ENCODE peak calls at places on chromosome 18, in seven cellular contexts. D is GM10248, T is uterus, B is fibroblast of the aortic adventitia, M is endothelial cell of umbilical vein, P is HFF-Myc, W is OCI-LY7. K is an unnamed sample.

GRCh38 chr18:11808001-11808855 is 43.0 kb upstream of the CHMP1B start:
- DNase-seq in D (no peak), T (no peak), B (peak), M (no peak), P (no peak), W (no peak), K (no peak)

GRCh38 chr18:55637204-55637603 is 49.2 kb upstream of the TCF4 start:
- DNase-seq in D (no peak), T (no peak), B (no peak), M (no peak), P (no peak), W (no peak), K (no peak)

GRCh38 chr18:56748698-56749268 is 97.6 kb downstream of the WDR7 start:
- DNase-seq in D (peak), T (no peak), B (peak), M (peak), P (peak), W (peak), K (no peak)

GRCh38 chr18:61854578-61854977 is 38.2 kb downstream of the RNF152 start:
- DNase-seq in D (no peak), T (no peak), B (peak), M (peak), P (no peak), W (no peak), K (no peak)

GRCh38 chr18:74532511-74533025 is 1.7 kb upstream of the CNDP1 start:
- DNase-seq in D (no peak), T (no peak), B (no peak), M (no peak), P (no peak), W (no peak), K (no peak)

GRCh38 chr18:41073372-41073954 is 881.6 kb upstream of the PIK3C3 start:
- DNase-seq in D (no peak), T (no peak), B (peak), M (peak), P (peak), W (no peak), K (no peak)

GRCh38 chr18:58223717-58224424 is 179.8 kb downstream of the NEDD4L start:
- DNase-seq in D (no peak), T (peak), B (peak), M (peak), P (peak), W (no peak), K (no peak)

GRCh38 chr18:36786686-36787085 is 42.1 kb downstream of the TPGS2 start:
- DNase-seq in D (no peak), T (peak), B (peak), M (peak), P (peak), W (no peak), K (no peak)

GRCh38 chr18:49656098-49656591 is 94.3 kb downstream of the LIPG start:
- DNase-seq in D (no peak), T (no peak), B (no peak), M (no peak), P (peak), W (no peak), K (no peak)

GRCh38 chr18:48974304-48975220 is 23.8 kb upstream of the SMAD7 start:
- DNase-seq in D (no peak), T (no peak), B (no peak), M (no peak), P (no peak), W (no peak), K (peak)

GRCh38 chr18:22839488-22839930 is 93.6 kb upstream of the RBBP8 start:
- DNase-seq in D (no peak), T (no peak), B (no peak), M (no peak), P (no peak), W (no peak), K (no peak)

GRCh38 chr18:63312731-63313408 is 6.7 kb downstream of the BCL2 start:
- DNase-seq in D (no peak), T (no peak), B (no peak), M (no peak), P (no peak), W (no peak), K (no peak)

GRCh38 chr18:902179-902718 is 2.4 kb upstream of the ADCYAP1 start:
- DNase-seq in D (no peak), T (no peak), B (peak), M (peak), P (no peak), W (no peak), K (no peak)

GRCh38 chr18:63317556-63317946 is 2.0 kb downstream of the BCL2 start:
- DNase-seq in D (no peak), T (no peak), B (no peak), M (no peak), P (no peak), W (no peak), K (no peak)

GRCh38 chr18:56997200-56997599 is 149.7 kb upstream of the BOD1L2 start:
- DNase-seq in D (no peak), T (no peak), B (no peak), M (no peak), P (no peak), W (no peak), K (no peak)

GRCh38 chr18:67456691-67457090 is 59.8 kb downstream of the DSEL start:
- DNase-seq in D (no peak), T (no peak), B (peak), M (no peak), P (no peak), W (no peak), K (no peak)

GRCh38 chr18:49368876-49369440 is 91.5 kb downstream of the DYM start:
- DNase-seq in D (no peak), T (no peak), B (peak), M (no peak), P (no peak), W (no peak), K (no peak)

GRCh38 chr18:22637787-22638186 is 220.1 kb upstream of the CTAGE1 start:
- DNase-seq in D (no peak), T (no peak), B (peak), M (no peak), P (peak), W (no peak), K (no peak)

GRCh38 chr18:35024965-35025364 is 16.2 kb upstream of the MAPRE2 start:
- DNase-seq in D (no peak), T (peak), B (peak), M (peak), P (no peak), W (no peak), K (no peak)

GRCh38 chr18:55086931-55087330 is 127.7 kb upstream of the CCDC68 start:
- DNase-seq in D (no peak), T (no peak), B (no peak), M (no peak), P (no peak), W (no peak), K (no peak)

GRCh38 chr18:63697261-63697660 is 5.5 kb upstream of the SERPINB11 start:
- DNase-seq in D (no peak), T (no peak), B (no peak), M (no peak), P (no peak), W (no peak), K (no peak)

GRCh38 chr18:11906926-11907874 is 917 bp downstream of the MPPE1 start:
- DNase-seq in D (no peak), T (no peak), B (no peak), M (no peak), P (no peak), W (no peak), K (no peak)

GRCh38 chr18:42030586-42031182 is 75.7 kb downstream of the PIK3C3 start:
- DNase-seq in D (no peak), T (no peak), B (no peak), M (peak), P (peak), W (peak), K (peak)

GRCh38 chr18:22273101-22274039 is 104.0 kb downstream of the GATA6 start:
- DNase-seq in D (peak), T (no peak), B (no peak), M (no peak), P (no peak), W (no peak), K (no peak)

GRCh38 chr18:59957957-59958356 is 58.2 kb downstream of the PMAIP1 start:
- DNase-seq in D (no peak), T (peak), B (peak), M (peak), P (peak), W (peak), K (peak)

GRCh38 chr18:76805221-76805620 is 17.1 kb upstream of the ZNF236 start:
- DNase-seq in D (no peak), T (no peak), B (peak), M (peak), P (no peak), W (no peak), K (no peak)

GRCh38 chr18:6874316-6874715 is 144.8 kb downstream of the ARHGAP28 start:
- DNase-seq in D (no peak), T (no peak), B (peak), M (peak), P (no peak), W (no peak), K (no peak)

GRCh38 chr18:35936951-35937350 is 35.5 kb upstream of the RMP24 start:
- DNase-seq in D (no peak), T (no peak), B (peak), M (no peak), P (no peak), W (no peak), K (no peak)

GRCh38 chr18:50096766-50097435 is 98.0 kb downstream of the MYO5B start:
- DNase-seq in D (no peak), T (no peak), B (no peak), M (no peak), P (no peak), W (no peak), K (no peak)

GRCh38 chr18:32612651-32613050 is 142.0 kb upstream of the GAREM1 start:
- DNase-seq in D (no peak), T (no peak), B (no peak), M (no peak), P (no peak), W (no peak), K (no peak)

GRCh38 chr18:59459352-59460059 is 100.4 kb upstream of the LMAN1 start:
- DNase-seq in D (peak), T (no peak), B (peak), M (peak), P (no peak), W (peak), K (no peak)

GRCh38 chr18:55338955-55339662 is 248.9 kb downstream of the TCF4 start:
- DNase-seq in D (no peak), T (no peak), B (peak), M (peak), P (no peak), W (no peak), K (no peak)

GRCh38 chr18:33560686-33561370 is 17.2 kb upstream of the ASXL3 start:
- DNase-seq in D (no peak), T (no peak), B (peak), M (no peak), P (peak), W (no peak), K (peak)

GRCh38 chr18:74899554-74899953 is 301.9 kb downstream of the ZNF407 start:
- DNase-seq in D (no peak), T (peak), B (peak), M (no peak), P (no peak), W (no peak), K (no peak)

GRCh38 chr18:24016643-24017042 is 2.1 kb downstream of the TTC39C start:
- DNase-seq in D (no peak), T (no peak), B (peak), M (peak), P (no peak), W (no peak), K (no peak)
- TF ChIP-seq CTCF in D (no peak), T (no peak), B (peak), M (peak), P (no peak), W (peak), K (peak)

DNA sequence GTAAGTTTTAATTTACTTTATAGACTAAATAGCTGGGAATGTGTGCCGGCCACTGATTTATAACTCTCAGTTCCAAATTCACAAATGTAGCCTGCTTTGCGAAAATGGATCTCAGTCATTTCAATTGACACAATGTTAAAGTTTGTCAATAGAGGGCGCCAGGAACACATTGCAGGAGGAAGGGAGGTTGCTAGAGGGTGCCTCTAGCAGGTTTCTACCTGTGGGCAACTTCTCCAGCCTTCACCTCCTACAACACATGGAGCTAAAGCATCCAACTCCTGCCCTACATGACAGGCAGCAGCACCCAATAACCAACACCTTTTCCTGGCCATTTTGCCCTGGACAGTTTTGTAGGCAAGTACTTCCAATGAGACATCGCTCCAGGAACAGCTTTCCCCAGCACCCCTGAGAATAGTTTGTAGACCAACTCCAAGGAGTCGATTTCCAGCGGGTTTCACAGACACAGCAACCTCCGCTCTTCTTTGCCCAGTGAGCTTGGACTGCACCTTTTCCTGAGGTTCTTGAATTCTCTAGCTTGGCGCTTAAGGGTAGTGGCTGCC is 784.8 kb upstream of the CDH2 start:
- DNase-seq in D (no peak), T (no peak), B (peak), M (peak), P (peak), W (peak), K (peak)
- TF ChIP-seq CTCF in D (peak), T (no peak), B (peak), M (peak), P (peak), W (peak), K (no peak)

DNA sequence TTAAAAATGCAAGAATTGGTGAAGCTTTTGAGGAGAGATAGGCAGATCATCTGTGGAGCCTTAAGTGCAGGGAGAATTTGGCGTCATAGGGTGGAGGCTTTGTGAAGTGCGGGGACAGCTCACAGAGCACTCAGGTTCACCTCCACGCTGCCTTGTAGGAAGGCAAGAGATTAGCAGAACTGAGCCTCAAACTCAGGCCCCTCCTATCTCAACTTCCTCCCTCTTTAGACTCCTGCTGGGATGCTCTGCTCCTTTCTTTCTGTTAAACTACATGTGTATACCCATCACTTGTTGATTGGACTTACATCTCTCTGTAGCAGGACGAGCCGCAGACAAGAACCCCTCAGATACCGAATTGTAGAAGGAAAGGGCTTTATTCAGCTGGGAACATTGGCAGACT is 422.2 kb downstream of the SETBP1 start:
- DNase-seq in D (no peak), T (no peak), B (no peak), M (no peak), P (no peak), W (peak), K (no peak)
- TF ChIP-seq CTCF in D (no peak), T (no peak), B (no peak), M (no peak), P (no peak), W (no peak), K (no peak)

DNA sequence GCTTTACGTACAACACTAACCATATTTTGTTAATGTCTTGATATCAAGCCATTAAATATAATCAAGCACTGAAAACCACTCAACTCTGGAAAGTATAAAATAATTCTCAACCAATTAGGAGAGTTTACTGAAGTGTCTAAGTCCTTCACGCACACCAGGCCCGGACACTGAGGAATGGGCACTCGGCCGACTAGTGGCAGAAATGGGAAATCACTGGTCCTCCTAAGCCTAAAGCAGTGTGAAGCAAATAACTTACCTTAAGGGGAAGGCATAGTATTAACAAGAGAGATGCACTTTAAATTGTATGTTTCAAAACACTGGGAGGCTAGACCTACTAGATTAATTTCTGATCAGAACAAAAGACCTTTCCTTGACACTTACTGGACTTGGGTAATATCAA is 45.7 kb downstream of the FAM210A start:
- DNase-seq in D (peak), T (no peak), B (no peak), M (no peak), P (no peak), W (no peak), K (peak)
- TF ChIP-seq CTCF in D (no peak), T (peak), B (peak), M (peak), P (peak), W (peak), K (peak)

GRCh38 chr18:52408800-52409302 is 68.9 kb downstream of the DCC start:
- DNase-seq in D (no peak), T (no peak), B (no peak), M (no peak), P (no peak), W (no peak), K (no peak)
- TF ChIP-seq CTCF in D (no peak), T (no peak), B (no peak), M (no peak), P (no peak), W (no peak), K (no peak)

DNA sequence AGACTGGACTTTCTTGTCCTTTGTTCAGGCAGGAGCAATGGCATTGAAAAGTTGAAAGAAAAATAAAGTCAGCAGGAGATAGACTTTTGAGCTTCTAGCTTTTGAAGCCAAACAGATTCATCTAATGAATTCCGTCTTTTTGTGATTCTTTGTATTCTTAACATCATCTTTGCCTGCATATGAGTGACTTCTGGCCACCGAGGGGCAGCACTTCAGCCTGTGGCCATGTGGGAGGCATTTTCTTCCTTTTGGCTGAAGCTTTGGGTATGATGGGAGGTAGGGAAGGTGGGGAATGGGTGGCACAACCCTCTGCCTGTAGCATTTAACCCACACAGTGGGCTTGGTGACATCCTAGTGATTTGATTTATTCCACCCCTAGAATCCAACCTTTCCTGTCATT is 220.6 kb downstream of the SETBP1 start:
- DNase-seq in D (no peak), T (no peak), B (no peak), M (no peak), P (no peak), W (no peak), K (peak)
- TF ChIP-seq CTCF in D (peak), T (no peak), B (peak), M (no peak), P (peak), W (peak), K (peak)

DNA sequence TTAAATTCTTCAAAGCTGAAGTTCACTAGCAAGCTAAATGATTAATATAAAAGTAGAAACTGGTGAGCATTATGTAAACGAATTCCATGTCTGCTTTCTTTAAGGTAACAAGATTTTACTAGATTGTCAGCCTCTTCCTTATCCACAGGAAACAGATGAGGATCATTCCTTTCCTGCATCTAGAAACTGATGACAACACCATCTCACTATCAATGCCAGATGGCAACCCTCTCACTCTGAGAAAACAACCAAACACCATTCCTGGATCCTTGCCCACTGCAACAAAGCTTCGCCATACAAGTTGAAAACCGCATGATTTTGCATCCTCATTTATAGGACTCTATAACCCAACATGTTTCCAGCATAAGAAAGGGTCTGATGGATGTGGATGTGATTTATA is 122.9 kb downstream of the ZNF521 start:
- DNase-seq in D (no peak), T (peak), B (peak), M (peak), P (peak), W (no peak), K (no peak)
- TF ChIP-seq CTCF in D (no peak), T (no peak), B (no peak), M (no peak), P (no peak), W (no peak), K (no peak)

GRCh38 chr18:53911200-53911599 is 313.3 kb downstream of the MBD2 start:
- DNase-seq in D (no peak), T (no peak), B (no peak), M (no peak), P (no peak), W (no peak), K (no peak)

GRCh38 chr18:53906681-53907080 is 317.8 kb downstream of the MBD2 start:
- DNase-seq in D (no peak), T (no peak), B (peak), M (no peak), P (no peak), W (no peak), K (no peak)

DNA sequence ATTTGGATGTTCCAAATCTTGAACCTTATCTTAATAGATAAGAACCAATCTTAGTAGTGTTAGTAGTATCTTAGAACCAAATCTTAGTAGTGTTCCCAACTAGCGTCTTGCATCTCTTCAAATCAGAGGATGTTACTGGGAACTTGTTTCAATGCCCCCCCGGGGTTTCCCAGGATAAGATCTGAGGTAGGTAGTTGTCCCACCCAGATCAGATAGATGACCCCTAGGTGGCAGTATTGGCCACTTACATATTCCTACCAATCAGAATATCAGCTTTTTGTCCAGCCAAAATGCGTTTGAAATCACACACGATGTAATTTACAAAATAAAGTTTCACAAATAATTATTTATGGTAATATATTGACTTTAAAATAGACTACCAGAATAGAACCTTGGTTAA is 314.8 kb downstream of the MBD2 start:
- DNase-seq in D (no peak), T (no peak), B (peak), M (no peak), P (no peak), W (peak), K (no peak)
- TF ChIP-seq CTCF in D (peak), T (no peak), B (peak), M (no peak), P (peak), W (peak), K (peak)